ENCODE peak calls at places on chromosomes 13 and 19, in four cellular contexts. One of them, this sample, is unnamed.

GRCh38 chr19:14118165-14119051 is 846 bp upstream of the PRKACA start:
- DNase-seq in uterus: peak
- DNase-seq in IMR-90: peak
- DNase-seq in astrocyte of the cerebellum: no peak
- DNase-seq in this sample: peak

GRCh38 chr13:34467450-34468083 is 474.5 kb upstream of the NBEA start:
- DNase-seq in IMR-90: no peak
- DNase-seq in uterus: no peak
- DNase-seq in astrocyte of the cerebellum: no peak
- DNase-seq in this sample: no peak

GRCh38 chr19:289651-290538 is 1.3 kb downstream of the PLPP2 start:
- DNase-seq in uterus: peak
- DNase-seq in IMR-90: peak
- DNase-seq in astrocyte of the cerebellum: peak
- DNase-seq in this sample: no peak

GRCh38 chr19:16698914-16699313 is 20.7 kb upstream of the NWD1 start:
- DNase-seq in astrocyte of the cerebellum: no peak
- DNase-seq in uterus: no peak
- DNase-seq in IMR-90: no peak
- DNase-seq in this sample: no peak

GRCh38 chr19:53942001-53942786 is 20.5 kb upstream of the CACNG8 start:
- DNase-seq in IMR-90: no peak
- DNase-seq in astrocyte of the cerebellum: no peak
- DNase-seq in uterus: no peak
- DNase-seq in this sample: no peak

GRCh38 chr19:4497770-4498389 is 20.4 kb downstream of the PLIN4 start:
- DNase-seq in astrocyte of the cerebellum: no peak
- DNase-seq in uterus: no peak
- DNase-seq in IMR-90: no peak
- DNase-seq in this sample: no peak

GRCh38 chr19:33052352-33052972 is 12.2 kb downstream of the RHPN2 start:
- DNase-seq in IMR-90: peak
- DNase-seq in uterus: peak
- DNase-seq in astrocyte of the cerebellum: no peak
- DNase-seq in this sample: no peak

GRCh38 chr13:69199664-69200063 is 908.0 kb upstream of the ATXN8OS start:
- DNase-seq in astrocyte of the cerebellum: no peak
- DNase-seq in IMR-90: no peak
- DNase-seq in uterus: no peak
- DNase-seq in this sample: no peak

GRCh38 chr19:54209748-54210494 is 9.3 kb downstream of the RPS9 start:
- DNase-seq in uterus: peak
- DNase-seq in astrocyte of the cerebellum: peak
- DNase-seq in IMR-90: peak
- DNase-seq in this sample: peak

GRCh38 chr13:81745391-81745790 is 1404.5 kb upstream of the SPRY2 start:
- DNase-seq in astrocyte of the cerebellum: no peak
- DNase-seq in IMR-90: no peak
- DNase-seq in uterus: no peak
- DNase-seq in this sample: no peak

GRCh38 chr19:34838248-34838647 is 65.2 kb upstream of the ZNF599 start:
- DNase-seq in uterus: no peak
- DNase-seq in IMR-90: no peak
- DNase-seq in astrocyte of the cerebellum: no peak
- DNase-seq in this sample: no peak

GRCh38 chr19:33644284-33644836 is 22.6 kb downstream of the CHST8 start:
- DNase-seq in uterus: no peak
- DNase-seq in astrocyte of the cerebellum: no peak
- DNase-seq in IMR-90: no peak
- DNase-seq in this sample: no peak

GRCh38 chr13:76636881-76637280 is 249.3 kb downstream of the KCTD12 start:
- DNase-seq in astrocyte of the cerebellum: no peak
- DNase-seq in IMR-90: no peak
- DNase-seq in uterus: no peak
- DNase-seq in this sample: no peak

DNA sequence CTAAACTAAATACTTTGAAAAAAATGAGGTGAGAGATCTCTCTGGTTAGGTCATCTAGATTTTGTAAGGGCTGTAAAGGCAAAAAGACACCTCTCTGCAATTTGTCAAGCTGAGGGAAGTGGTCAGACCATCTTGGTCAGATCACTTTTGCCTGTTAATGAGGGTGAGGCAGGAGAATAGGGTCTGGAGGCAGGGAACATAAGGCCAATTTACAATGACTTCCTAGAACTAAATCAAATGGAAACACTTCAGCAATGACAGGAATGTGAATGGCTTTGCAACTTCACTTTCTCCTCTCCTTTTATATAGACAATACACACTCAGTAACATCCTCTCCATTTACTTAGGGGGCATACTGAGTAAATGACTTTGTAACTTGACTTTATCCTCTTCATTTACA is 1653.4 kb downstream of the SLITRK5 start:
- DNase-seq in astrocyte of the cerebellum: no peak
- DNase-seq in IMR-90: no peak
- DNase-seq in uterus: no peak
- DNase-seq in this sample: no peak
- H3K4me3 ChIP-seq in astrocyte of the cerebellum: no peak
- H3K4me3 ChIP-seq in IMR-90: no peak
- H3K4me3 ChIP-seq in uterus: no peak
- H3K4me3 ChIP-seq in this sample: no peak

DNA sequence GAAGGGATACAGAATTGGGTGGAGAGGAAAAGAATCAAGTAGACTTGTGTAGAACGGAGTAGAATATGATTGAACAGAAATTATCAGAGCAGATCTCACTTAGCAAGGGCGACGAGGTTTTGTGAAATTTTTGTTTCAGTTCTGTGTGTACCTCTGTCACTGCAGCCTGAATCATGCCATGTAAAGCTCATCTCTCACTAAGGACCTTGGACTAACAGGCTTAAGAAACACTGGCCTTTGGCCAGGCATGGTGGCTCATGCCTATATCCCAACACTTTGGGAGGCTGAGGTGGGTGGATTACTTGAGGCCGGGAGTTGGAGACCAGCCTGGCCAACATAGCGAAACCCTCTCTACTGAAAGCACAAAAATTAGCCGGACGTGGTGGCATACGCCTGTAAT is 62.6 kb downstream of the MYH14 start:
- DNase-seq in uterus: no peak
- DNase-seq in astrocyte of the cerebellum: no peak
- DNase-seq in IMR-90: no peak
- DNase-seq in this sample: no peak
- H3K4me3 ChIP-seq in uterus: no peak
- H3K4me3 ChIP-seq in astrocyte of the cerebellum: no peak
- H3K4me3 ChIP-seq in IMR-90: no peak
- H3K4me3 ChIP-seq in this sample: no peak

DNA sequence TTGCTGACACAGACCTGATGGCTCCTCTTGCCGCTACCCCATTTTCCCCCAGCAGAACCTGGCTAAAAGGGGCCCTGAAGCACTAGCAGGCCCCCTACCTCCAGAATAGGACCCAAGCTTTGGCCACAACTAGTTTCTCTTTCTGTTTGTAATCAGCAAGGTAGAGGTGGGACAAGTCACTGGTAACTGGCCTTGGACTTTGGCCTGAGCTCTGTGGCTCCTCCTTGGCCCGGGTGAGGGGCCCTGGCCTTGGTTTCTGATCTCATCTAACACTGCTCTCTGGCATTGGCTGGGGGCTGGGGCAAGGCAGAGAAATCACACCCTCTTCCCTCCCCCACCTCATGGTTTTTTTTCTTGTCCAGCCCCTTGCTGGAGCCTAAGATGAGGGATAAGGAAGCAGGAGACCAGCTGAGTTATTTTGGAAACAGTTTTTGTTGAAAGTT is 2.1 kb downstream of the CALM3 start:
- DNase-seq in astrocyte of the cerebellum: no peak
- DNase-seq in uterus: no peak
- DNase-seq in IMR-90: no peak
- DNase-seq in this sample: no peak
- H3K4me3 ChIP-seq in astrocyte of the cerebellum: peak
- H3K4me3 ChIP-seq in uterus: peak
- H3K4me3 ChIP-seq in IMR-90: peak
- H3K4me3 ChIP-seq in this sample: peak

DNA sequence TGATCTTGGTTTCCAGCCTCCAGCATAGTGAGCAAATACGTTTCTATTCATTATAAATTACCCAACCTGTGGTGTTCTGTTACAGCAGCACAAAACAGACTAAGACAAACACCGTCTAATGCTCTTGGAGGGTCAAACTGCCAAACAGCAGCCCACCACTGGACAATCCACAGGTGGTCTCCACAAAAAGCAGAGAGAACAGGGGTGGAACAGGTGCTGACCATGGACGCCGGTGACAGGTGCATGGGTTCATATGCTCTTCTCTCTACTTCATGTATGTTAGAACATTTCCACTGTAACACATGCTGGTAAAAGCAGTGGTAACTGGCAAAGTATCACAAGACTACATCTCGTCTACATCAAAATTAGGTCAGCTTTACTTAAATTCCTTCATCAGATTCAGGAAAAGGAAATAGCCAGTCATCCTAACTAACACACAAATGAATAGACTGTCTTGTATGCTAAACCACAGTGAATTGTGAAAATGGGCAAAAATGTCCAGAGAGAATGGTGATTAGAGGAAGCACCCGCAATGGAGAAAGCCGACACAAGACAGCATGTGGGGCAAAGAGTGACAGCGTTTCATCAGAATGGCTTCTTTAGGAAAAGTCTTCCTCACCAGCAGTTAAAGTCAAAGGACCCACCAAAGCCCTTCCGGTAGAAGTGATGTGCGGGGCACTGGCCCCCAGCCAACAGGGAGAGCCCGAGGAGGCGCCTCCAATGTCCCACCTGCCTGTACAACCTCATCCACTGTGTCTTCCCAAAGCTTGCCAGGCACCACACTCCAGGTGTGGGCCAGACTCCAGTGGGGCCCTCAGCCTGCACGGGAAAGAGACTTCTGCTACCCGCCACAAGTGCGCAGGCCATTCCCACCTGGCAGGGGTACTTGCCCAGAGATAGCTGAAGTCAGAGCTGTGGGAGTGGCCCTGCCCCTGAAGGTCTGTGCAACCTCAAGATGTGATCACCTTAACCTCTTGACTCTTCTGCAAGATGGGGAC is 6.5 kb downstream of the CARS2 start:
- DNase-seq in astrocyte of the cerebellum: no peak
- DNase-seq in IMR-90: no peak
- DNase-seq in uterus: no peak
- DNase-seq in this sample: no peak
- H3K4me3 ChIP-seq in astrocyte of the cerebellum: no peak
- H3K4me3 ChIP-seq in IMR-90: no peak
- H3K4me3 ChIP-seq in uterus: no peak
- H3K4me3 ChIP-seq in this sample: no peak

GRCh38 chr13:48446454-48446853 is 33.5 kb upstream of the LPAR6 start:
- DNase-seq in uterus: no peak
- DNase-seq in IMR-90: peak
- DNase-seq in astrocyte of the cerebellum: peak
- DNase-seq in this sample: no peak

GRCh38 chr13:48449656-48450055 is 36.7 kb upstream of the LPAR6 start:
- DNase-seq in IMR-90: peak
- DNase-seq in astrocyte of the cerebellum: no peak
- DNase-seq in uterus: no peak
- DNase-seq in this sample: no peak

GRCh38 chr13:48443442-48444208 is 30.7 kb upstream of the LPAR6 start:
- DNase-seq in uterus: no peak
- DNase-seq in IMR-90: no peak
- DNase-seq in astrocyte of the cerebellum: no peak
- DNase-seq in this sample: no peak

GRCh38 chr13:48448285-48448962 is 35.5 kb upstream of the LPAR6 start:
- DNase-seq in IMR-90: no peak
- DNase-seq in astrocyte of the cerebellum: no peak
- DNase-seq in uterus: no peak
- DNase-seq in this sample: no peak

GRCh38 chr13:48448963-48449614 is 36.2 kb upstream of the LPAR6 start:
- DNase-seq in IMR-90: peak
- DNase-seq in astrocyte of the cerebellum: peak
- DNase-seq in uterus: no peak
- DNase-seq in this sample: no peak
- H3K4me3 ChIP-seq in IMR-90: no peak
- H3K4me3 ChIP-seq in astrocyte of the cerebellum: no peak
- H3K4me3 ChIP-seq in uterus: no peak
- H3K4me3 ChIP-seq in this sample: no peak

DNA sequence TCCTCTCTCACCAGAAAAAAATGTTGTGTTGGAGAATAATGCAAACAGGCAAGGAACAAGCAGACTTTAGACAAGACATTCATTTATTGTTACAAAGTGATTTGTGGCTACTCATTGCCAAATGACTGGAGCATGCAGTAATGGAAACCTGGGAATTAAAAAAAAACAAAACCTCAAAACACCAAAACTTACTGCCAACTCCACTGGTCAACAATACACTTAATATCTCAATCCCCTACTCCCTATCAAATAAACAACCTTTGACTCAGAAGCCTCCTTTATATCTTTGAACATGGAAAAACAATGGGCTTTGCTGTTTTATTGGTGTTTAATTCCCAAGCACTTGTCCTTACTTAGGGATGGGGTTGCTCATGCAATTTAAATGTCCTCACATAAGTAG is 112.8 kb downstream of the POSTN start:
- DNase-seq in uterus: no peak
- DNase-seq in IMR-90: peak
- DNase-seq in astrocyte of the cerebellum: peak
- DNase-seq in this sample: no peak
- H3K4me3 ChIP-seq in uterus: no peak
- H3K4me3 ChIP-seq in IMR-90: no peak
- H3K4me3 ChIP-seq in astrocyte of the cerebellum: no peak
- H3K4me3 ChIP-seq in this sample: no peak

GRCh38 chr13:30610311-30610710 is 7.4 kb upstream of the USPL1 start:
- DNase-seq in uterus: no peak
- DNase-seq in astrocyte of the cerebellum: no peak
- DNase-seq in IMR-90: no peak
- DNase-seq in this sample: no peak
- H3K4me3 ChIP-seq in uterus: no peak
- H3K4me3 ChIP-seq in astrocyte of the cerebellum: no peak
- H3K4me3 ChIP-seq in IMR-90: no peak
- H3K4me3 ChIP-seq in this sample: no peak

GRCh38 chr19:45151821-45152503 is 8.8 kb downstream of the NKPD1 start:
- DNase-seq in IMR-90: no peak
- DNase-seq in astrocyte of the cerebellum: no peak
- DNase-seq in uterus: no peak
- DNase-seq in this sample: no peak
- H3K4me3 ChIP-seq in IMR-90: peak
- H3K4me3 ChIP-seq in astrocyte of the cerebellum: peak
- H3K4me3 ChIP-seq in uterus: no peak
- H3K4me3 ChIP-seq in this sample: peak

This sample was measured in AG04449.